ENCODE peak calls at places on chromosomes 16 and 17, in eight cellular contexts. S is vagina, B is left ventricle myocardium inferior, U is B cell, V is suprapubic skin, K is HCT116, F is mucosa of descending colon, P is transverse colon. H is an unnamed sample.
A peak's percentile ranks its signal among the peaks of the same experiment; 100 is the strongest.

GRCh38 chr17:4950075-4950756 is 703 bp upstream of the ENO3 start:
- DNase-seq in V (peak; percentile 80), U (no peak), P (peak; percentile 75), B (peak; percentile 78), S (no peak), K (no peak), F (peak; percentile 79), H (no peak)

GRCh38 chr17:28272166-28272565 is 46.8 kb upstream of the TMEM97 start:
- DNase-seq in U (no peak), V (no peak), S (no peak), K (no peak), P (no peak), B (no peak), F (no peak), H (no peak)

GRCh38 chr17:31269597-31269996 is 27.4 kb downstream of the OMG start:
- DNase-seq in B (no peak), K (peak; percentile 32), F (no peak), S (no peak), V (no peak), U (no peak), P (no peak), H (no peak)

GRCh38 chr17:68383443-68384321 is 73.6 kb downstream of the WIPI1 start:
- DNase-seq in U (no peak), B (no peak), P (no peak), K (peak; percentile 86), V (peak; percentile 58), S (no peak), F (no peak), H (no peak)

GRCh38 chr17:42460371-42460770 is 1.7 kb downstream of the ATP6V0A1 start:
- DNase-seq in U (no peak), F (no peak), B (no peak), P (no peak), V (no peak), K (no peak), S (no peak), H (no peak)

GRCh38 chr17:18182978-18183333 is 672 bp upstream of the ALKBH5 start:
- DNase-seq in B (peak; percentile 91), F (peak; percentile 86), P (peak; percentile 82), S (no peak), V (peak; percentile 93), U (no peak), K (no peak), H (peak; percentile 83)

GRCh38 chr17:75681289-75681688 is 14.2 kb downstream of the SAP30BP start:
- DNase-seq in S (no peak), P (no peak), B (no peak), V (no peak), F (no peak), U (no peak), K (no peak), H (no peak)

GRCh38 chr16:15765880-15766279 is 90.9 kb downstream of the MYH11 start:
- DNase-seq in B (no peak), F (peak; percentile 55), K (peak; percentile 55), U (peak; percentile 75), V (no peak), S (no peak), P (no peak), H (peak; percentile 81)

GRCh38 chr16:5516115-5516514 is 418.5 kb upstream of the EEF2KMT start:
- DNase-seq in S (no peak), P (no peak), B (no peak), F (no peak), V (no peak), K (peak; percentile 10), U (no peak), H (no peak)

GRCh38 chr17:42881768-42882565 is 18.6 kb upstream of the G6PC1 start:
- DNase-seq in V (no peak), U (no peak), S (no peak), B (no peak), P (no peak), K (no peak), F (no peak), H (no peak)

GRCh38 chr17:33778505-33779398 is 476.3 kb upstream of the CCL2 start:
- DNase-seq in S (no peak), F (peak; percentile 53), P (peak; percentile 30), U (peak; percentile 47), B (peak; percentile 23), V (no peak), K (peak; percentile 15), H (peak; percentile 62)

GRCh38 chr17:7262192-7263070 is at the start of gene CLDN7:
- DNase-seq in V (no peak), K (peak; percentile 93), U (peak; percentile 45), P (peak; percentile 94), B (no peak), F (peak; percentile 94), S (no peak), H (peak; percentile 55)

GRCh38 chr16:1036121-1036520 is 36.4 kb upstream of the SSTR5 start:
- DNase-seq in S (no peak), B (no peak), P (no peak), U (no peak), K (no peak), V (no peak), F (no peak), H (no peak)

GRCh38 chr17:15659663-15660062 is 24.4 kb downstream of the TRIM16 start:
- DNase-seq in K (peak; percentile 77), S (no peak), P (no peak), U (no peak), B (no peak), V (no peak), F (no peak), H (no peak)

GRCh38 chr16:77967054-77968035 is 55.0 kb upstream of the CLEC3A start:
- DNase-seq in V (no peak), B (no peak), K (no peak), F (no peak), U (no peak), P (no peak), S (no peak), H (no peak)

GRCh38 chr17:83084621-83085056 is 5.2 kb downstream of the METRNL start:
- DNase-seq in V (no peak), B (no peak), F (peak; percentile 88), P (peak; percentile 80), S (no peak), K (no peak), U (no peak), H (no peak)

GRCh38 chr16:68739964-68740627 is 3.0 kb downstream of the CDH1 start:
- DNase-seq in B (no peak), U (no peak), P (no peak), F (no peak), V (no peak), K (no peak), S (no peak), H (no peak)

GRCh38 chr16:65375651-65376050 is 253.8 kb upstream of the CDH11 start:
- DNase-seq in V (no peak), P (no peak), S (no peak), K (no peak), F (no peak), U (no peak), B (no peak), H (no peak)

GRCh38 chr17:31411707-31412285 is 20.3 kb downstream of the RAB11FIP4 start:
- DNase-seq in F (no peak), U (no peak), K (no peak), S (no peak), B (no peak), V (no peak), P (no peak), H (no peak)

GRCh38 chr17:48023408-48024148 is 14.0 kb downstream of the COPZ2 start:
- DNase-seq in B (peak; percentile 85), K (peak; percentile 75), P (peak; percentile 84), U (peak; percentile 70), F (peak; percentile 82), V (peak; percentile 86), S (no peak), H (no peak)
- TF ChIP-seq CTCF in B (peak; percentile 51), K (no peak), P (peak; percentile 38), U (peak; percentile 13), F (peak; percentile 7), V (peak; percentile 35), S (no peak), H (no peak)

GRCh38 chr17:50117202-50118040 is 12.5 kb downstream of the SAMD14 start:
- DNase-seq in F (peak; percentile 61), V (no peak), B (no peak), K (peak; percentile 68), S (no peak), P (peak; percentile 68), U (peak; percentile 82), H (peak; percentile 82)
- TF ChIP-seq CTCF in F (peak; percentile 60), V (peak; percentile 81), B (peak; percentile 76), K (peak; percentile 81), S (peak; percentile 26), P (peak; percentile 70), U (peak; percentile 63), H (peak; percentile 39)

GRCh38 chr17:45222273-45222993 is 748 bp downstream of the FMNL1 start:
- DNase-seq in F (no peak), V (no peak), S (no peak), B (no peak), U (peak; percentile 67), K (no peak), P (no peak), H (no peak)

GRCh38 chr17:45222994-45223540 is 1.4 kb downstream of the FMNL1 start:
- DNase-seq in S (no peak), V (no peak), P (no peak), U (no peak), F (no peak), K (no peak), B (no peak), H (no peak)

GRCh38 chr17:45220079-45220478 is 1.6 kb upstream of the FMNL1 start:
- DNase-seq in K (no peak), S (no peak), V (no peak), U (no peak), B (no peak), F (no peak), P (no peak), H (no peak)

GRCh38 chr17:45221997-45222272 is 250 bp downstream of the FMNL1 start:
- DNase-seq in F (no peak), B (no peak), U (no peak), V (no peak), K (no peak), S (no peak), P (no peak), H (no peak)

DNA sequence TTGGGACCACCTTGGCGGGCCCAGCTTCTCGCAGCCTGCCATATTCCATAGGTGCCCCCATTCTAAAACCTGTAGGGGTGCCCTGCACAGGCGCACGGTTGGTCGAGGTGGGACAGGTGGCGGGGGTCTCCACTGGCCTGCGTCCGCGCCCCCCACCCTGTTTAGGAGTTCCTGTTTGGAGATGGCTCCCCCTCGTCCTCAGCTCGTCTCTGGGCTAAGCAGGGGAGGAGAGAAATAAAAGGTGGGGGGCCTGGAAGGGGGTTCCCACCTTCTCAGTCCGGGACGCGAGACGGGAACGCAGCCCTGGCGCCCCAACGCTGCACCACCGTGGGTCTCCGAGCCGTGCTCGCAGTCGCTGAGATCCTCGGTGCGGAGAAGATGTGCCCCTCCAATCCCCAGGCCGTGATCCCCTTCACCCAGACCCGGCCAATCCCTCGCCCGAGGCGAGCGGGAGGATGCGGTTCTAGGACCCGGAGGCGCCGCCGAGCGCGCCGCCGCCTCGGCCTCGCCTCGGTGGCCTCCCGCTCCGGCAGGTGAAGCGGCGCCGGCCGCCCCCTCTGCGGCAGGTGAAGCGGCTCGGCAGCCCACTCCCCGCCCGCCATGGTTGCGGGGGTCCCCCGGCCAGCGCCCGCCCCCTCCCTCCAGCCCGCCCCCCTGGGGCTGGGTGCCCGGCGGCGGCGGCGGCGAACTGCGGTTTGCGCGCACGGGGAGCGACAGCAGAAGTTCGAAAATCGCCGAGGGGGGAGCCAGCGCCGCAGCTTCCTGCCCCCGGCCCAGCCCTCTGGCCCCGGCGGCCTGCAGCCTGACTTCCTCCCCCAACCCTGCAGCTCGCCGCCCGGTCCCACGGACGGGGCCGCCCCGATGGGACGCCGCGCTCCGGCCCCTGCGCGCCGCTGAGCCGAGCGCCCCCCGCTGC is at the start of gene FMNL1:
- DNase-seq in V (no peak), K (no peak), B (peak; percentile 76), U (peak; percentile 87), F (peak; percentile 59), P (peak; percentile 75), S (no peak), H (peak; percentile 87)
- TF ChIP-seq CTCF in V (no peak), K (no peak), B (peak; percentile 19), U (no peak), F (no peak), P (no peak), S (no peak), H (no peak)

GRCh38 chr16:81878529-81878928 is 99.4 kb downstream of the PLCG2 start:
- DNase-seq in U (no peak), S (no peak), P (no peak), B (no peak), V (no peak), K (no peak), F (no peak), H (no peak)
- TF ChIP-seq CTCF in U (no peak), S (no peak), P (no peak), B (no peak), V (no peak), K (no peak), F (no peak), H (no peak)